ENCODE peak calls at places on chromosome X, in nine cellular contexts. V is fibroblast of lung, E is left lung, F is NB4, T is upper lobe of right lung, O is sigmoid colon, Z is lower leg skin, G is GM10248, H is astrocyte. M is an unnamed sample.

GRCh38 chrX:133796282-133796681 is 189.1 kb downstream of the GPC3 start:
- DNase-seq in V (no peak), E (no peak), F (no peak), T (no peak), O (no peak), Z (no peak), G (peak), H (no peak), M (no peak)

GRCh38 chrX:41116948-41117347 is 31.7 kb downstream of the USP9X start:
- DNase-seq in V (no peak), E (no peak), F (no peak), T (no peak), O (no peak), Z (no peak), G (peak), H (no peak), M (no peak)

GRCh38 chrX:39764441-39764914 is 333.3 kb downstream of the BCOR start:
- DNase-seq in V (no peak), E (no peak), F (peak), T (no peak), O (peak), Z (no peak), G (no peak), H (peak), M (no peak)

GRCh38 chrX:45515262-45516215 is 314.9 kb upstream of the DIPK2B start:
- DNase-seq in V (peak), E (no peak), F (peak), T (peak), O (peak), Z (peak), G (peak), H (peak), M (peak)

GRCh38 chrX:107686792-107687191 is 58.5 kb downstream of the PRPS1 start:
- DNase-seq in V (no peak), E (no peak), F (peak), T (no peak), O (no peak), Z (no peak), G (no peak), H (no peak), M (no peak)

GRCh38 chrX:105189093-105189492 is 31.4 kb downstream of the TEX13A start:
- DNase-seq in V (no peak), E (no peak), F (no peak), T (no peak), O (no peak), Z (no peak), G (no peak), H (no peak), M (no peak)

GRCh38 chrX:50707376-50707775 is 106.6 kb downstream of the SHROOM4 start:
- DNase-seq in V (no peak), E (no peak), F (no peak), T (no peak), O (no peak), Z (no peak), G (no peak), H (no peak), M (no peak)

GRCh38 chrX:101415180-101416130 is 7.4 kb downstream of the HNRNPH2 start:
- DNase-seq in V (peak), E (no peak), F (peak), T (no peak), O (no peak), Z (peak), G (peak), H (peak), M (no peak)

GRCh38 chrX:30620980-30621716 is 32.1 kb upstream of the GK start:
- DNase-seq in V (peak), E (no peak), F (peak), T (no peak), O (no peak), Z (peak), G (no peak), H (peak), M (no peak)

GRCh38 chrX:47483310-47484268 is 567 bp upstream of the ZNF41 start:
- DNase-seq in V (peak), E (no peak), F (no peak), T (peak), O (peak), Z (no peak), G (no peak), H (peak), M (no peak)

GRCh38 chrX:74325130-74326059 is 21.4 kb downstream of the ZCCHC13 start:
- DNase-seq in V (no peak), E (no peak), F (peak), T (no peak), O (no peak), Z (no peak), G (no peak), H (no peak), M (no peak)

GRCh38 chrX:153969904-153970397 is 1.7 kb downstream of the HCFC1 start:
- DNase-seq in V (peak), E (no peak), F (no peak), T (no peak), O (no peak), Z (no peak), G (no peak), H (peak), M (no peak)

GRCh38 chrX:108225456-108225730 is 133.8 kb downstream of the ATG4A start:
- DNase-seq in V (no peak), E (no peak), F (peak), T (no peak), O (no peak), Z (no peak), G (no peak), H (peak), M (no peak)

GRCh38 chrX:136766785-136767103 is 14.0 kb downstream of the ARHGEF6 start:
- DNase-seq in V (no peak), E (no peak), F (no peak), T (no peak), O (no peak), Z (no peak), G (no peak), H (no peak), M (no peak)

GRCh38 chrX:136764206-136764605 is 16.5 kb downstream of the ARHGEF6 start:
- DNase-seq in V (no peak), E (no peak), F (no peak), T (no peak), O (no peak), Z (no peak), G (no peak), H (no peak), M (no peak)

GRCh38 chrX:136765957-136766356 is 14.8 kb downstream of the ARHGEF6 start:
- DNase-seq in V (no peak), E (no peak), F (no peak), T (no peak), O (no peak), Z (no peak), G (no peak), H (no peak), M (no peak)

GRCh38 chrX:136768469-136769084 is 12.2 kb downstream of the ARHGEF6 start:
- DNase-seq in V (peak), E (no peak), F (peak), T (no peak), O (peak), Z (peak), G (peak), H (peak), M (no peak)

DNA sequence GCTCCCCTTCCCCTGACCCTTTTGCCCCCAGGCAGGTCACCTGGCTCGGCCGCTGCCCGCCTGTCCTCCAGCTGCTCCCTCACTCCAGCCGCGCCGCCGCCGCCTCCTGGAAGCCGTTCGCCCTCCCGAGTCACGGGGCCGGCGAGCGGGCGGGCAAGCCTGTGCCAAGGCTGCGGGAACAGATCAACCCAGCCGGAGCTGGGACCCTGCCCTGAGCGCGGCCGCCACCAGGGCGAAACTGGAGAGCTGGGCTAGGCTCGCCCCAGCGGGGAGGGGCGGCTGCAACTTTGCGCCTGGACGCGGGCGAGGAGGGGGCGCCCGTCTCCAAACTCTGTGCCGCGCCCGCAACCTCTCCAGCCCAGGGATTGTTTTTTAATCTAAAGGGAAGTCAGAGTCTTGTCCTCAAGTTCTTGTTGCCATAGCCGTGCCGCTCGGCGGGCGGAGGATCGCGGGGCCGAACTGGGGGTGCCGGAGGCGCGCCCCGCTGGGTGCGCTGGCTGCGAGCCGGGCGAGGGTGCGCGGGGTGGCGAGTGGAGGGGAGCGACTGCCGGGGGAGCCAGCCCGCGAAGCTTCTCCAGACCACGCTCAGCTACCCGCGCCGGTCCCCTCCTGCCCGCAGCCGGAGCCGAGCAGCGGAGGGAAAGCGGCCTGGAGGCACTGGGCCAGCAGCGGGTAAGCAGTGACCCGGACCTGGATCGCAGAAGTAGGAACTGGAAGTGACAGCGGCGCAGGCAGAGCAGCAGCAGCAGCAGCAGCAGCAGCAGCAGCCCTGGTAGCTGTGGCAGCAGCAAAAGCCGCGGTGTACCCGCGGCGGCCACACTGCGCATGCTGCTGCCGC is 13.4 kb downstream of the ARHGEF6 start:
- DNase-seq in V (peak), E (peak), F (peak), T (peak), O (peak), Z (peak), G (peak), H (peak), M (no peak)
- TF ChIP-seq CTCF in V (no peak), E (peak), F (no peak), T (no peak), O (peak), Z (no peak), G (no peak), H (no peak), M (peak)

DNA sequence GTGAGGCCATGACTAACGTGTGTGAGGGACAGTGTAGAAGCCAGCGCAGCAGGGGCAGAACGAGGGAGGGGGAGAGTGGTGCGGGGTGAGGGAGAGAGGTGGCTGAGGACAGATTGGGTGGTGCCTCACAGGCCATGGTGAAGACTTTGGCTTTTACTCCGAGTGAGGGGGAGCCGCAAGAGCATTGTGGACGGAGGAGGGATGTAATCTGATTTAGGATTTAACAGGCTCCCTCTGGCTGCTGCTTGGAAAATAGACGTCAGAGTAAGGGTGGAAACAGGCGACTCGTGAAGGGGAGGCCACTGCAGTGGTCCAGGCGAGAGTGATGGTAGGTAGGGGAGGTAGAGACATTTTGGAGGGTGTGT is 13.0 kb downstream of the PPP1R3F start:
- DNase-seq in V (peak), E (no peak), F (peak), T (no peak), O (peak), Z (no peak), G (no peak), H (peak), M (no peak)
- TF ChIP-seq CTCF in V (no peak), E (no peak), F (no peak), T (no peak), O (no peak), Z (no peak), G (no peak), H (no peak), M (peak)

DNA sequence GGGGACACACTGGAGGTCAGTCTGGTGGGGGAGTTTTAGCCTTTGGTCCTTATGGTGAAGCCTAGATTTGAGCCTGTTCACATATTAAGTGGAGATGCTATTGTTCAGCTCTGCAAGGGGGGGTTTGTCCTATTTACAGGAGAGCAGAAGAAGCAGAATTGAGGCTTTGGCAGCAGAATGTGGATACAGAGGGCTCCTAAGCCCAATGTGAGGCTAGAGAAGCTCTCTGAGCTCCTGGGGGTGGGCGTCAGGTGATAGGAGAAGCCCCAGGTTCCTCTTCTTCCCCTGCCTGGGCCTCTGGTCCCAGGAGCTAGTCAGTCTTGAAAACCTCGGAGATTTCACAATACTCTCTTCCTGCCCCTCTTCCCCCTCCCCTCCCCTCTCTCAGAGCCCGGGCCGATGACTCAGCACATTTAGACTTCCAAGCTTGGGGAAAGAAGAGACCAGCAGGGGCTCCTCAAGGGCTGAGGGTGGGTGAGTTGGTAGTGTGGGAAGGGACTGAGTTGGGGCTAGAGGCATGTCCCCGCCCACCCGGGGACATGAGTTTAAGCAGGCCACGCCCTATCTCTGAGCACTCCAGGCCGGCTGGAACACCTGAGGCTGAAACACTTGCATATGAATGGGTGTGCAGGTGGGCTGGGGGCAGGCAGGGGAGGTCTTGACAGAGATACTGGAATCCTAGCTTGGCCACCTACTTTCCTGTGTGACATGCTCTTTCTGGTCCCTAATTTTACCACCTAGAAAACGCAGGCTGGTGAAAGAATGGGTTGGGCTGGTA is 3.4 kb downstream of the TFE3 start:
- DNase-seq in V (peak), E (peak), F (peak), T (peak), O (peak), Z (peak), G (no peak), H (peak), M (peak)
- TF ChIP-seq CTCF in V (no peak), E (no peak), F (peak), T (no peak), O (no peak), Z (no peak), G (no peak), H (no peak), M (no peak)

GRCh38 chrX:25433307-25433706 is 417.5 kb upstream of the ARX start:
- DNase-seq in V (no peak), E (no peak), F (no peak), T (no peak), O (no peak), Z (no peak), G (no peak), H (no peak), M (no peak)

GRCh38 chrX:25432396-25432795 is 416.6 kb upstream of the ARX start:
- DNase-seq in V (no peak), E (no peak), F (no peak), T (no peak), O (no peak), Z (no peak), G (no peak), H (no peak), M (no peak)

GRCh38 chrX:25427873-25428555 is 412.2 kb upstream of the ARX start:
- DNase-seq in V (no peak), E (peak), F (peak), T (no peak), O (no peak), Z (no peak), G (no peak), H (no peak), M (no peak)
- TF ChIP-seq CTCF in V (no peak), E (no peak), F (peak), T (no peak), O (no peak), Z (no peak), G (no peak), H (no peak), M (no peak)

GRCh38 chrX:54564942-54565341 is 34.9 kb downstream of the GNL3L start:
- DNase-seq in V (peak), E (no peak), F (no peak), T (no peak), O (no peak), Z (no peak), G (no peak), H (no peak), M (no peak)

GRCh38 chrX:54561622-54562021 is 31.6 kb downstream of the GNL3L start:
- DNase-seq in V (no peak), E (no peak), F (no peak), T (no peak), O (no peak), Z (no peak), G (no peak), H (no peak), M (no peak)

GRCh38 chrX:54560411-54560810 is 30.4 kb downstream of the GNL3L start:
- DNase-seq in V (no peak), E (no peak), F (no peak), T (no peak), O (no peak), Z (no peak), G (no peak), H (no peak), M (no peak)
- TF ChIP-seq CTCF in V (no peak), E (no peak), F (no peak), T (no peak), O (no peak), Z (no peak), G (no peak), H (no peak), M (no peak)

DNA sequence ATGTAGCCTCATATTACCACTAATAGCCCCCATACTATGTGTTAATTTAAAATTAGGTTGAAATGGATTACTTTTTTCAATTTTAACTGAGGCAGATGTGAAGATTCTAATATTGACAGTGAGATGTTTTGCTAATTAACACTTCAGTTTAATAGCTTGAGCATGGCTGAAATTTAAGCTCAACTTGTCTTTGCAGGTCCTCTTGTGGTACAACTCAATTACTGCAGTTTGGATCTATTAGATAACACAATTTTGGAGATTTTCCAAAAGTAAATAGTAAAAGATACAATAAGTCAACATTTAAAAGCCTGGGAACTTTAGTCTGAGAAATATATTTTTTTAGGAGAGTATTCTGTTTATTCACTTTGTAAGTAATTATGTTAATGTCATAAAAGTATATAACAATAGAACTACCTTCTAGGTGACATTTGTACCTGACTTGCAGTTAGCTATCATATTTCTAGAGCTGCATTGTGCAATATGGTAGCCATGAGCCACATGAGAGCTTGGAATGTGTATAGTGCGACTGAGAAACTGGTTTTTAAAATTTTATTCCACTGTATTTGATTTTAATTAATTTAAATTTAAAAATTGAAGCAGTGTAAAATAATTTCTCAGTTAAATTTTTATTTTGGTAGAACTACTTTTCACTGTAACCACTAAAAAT is 73.1 kb upstream of the FMR1 start:
- DNase-seq in V (peak), E (no peak), F (peak), T (no peak), O (no peak), Z (no peak), G (no peak), H (no peak), M (no peak)
- TF ChIP-seq CTCF in V (no peak), E (no peak), F (peak), T (no peak), O (no peak), Z (no peak), G (peak), H (no peak), M (no peak)

GRCh38 chrX:131830400-131831184 is 192.5 kb upstream of the STK26 start:
- DNase-seq in V (peak), E (no peak), F (peak), T (no peak), O (peak), Z (peak), G (peak), H (peak), M (no peak)
- TF ChIP-seq CTCF in V (no peak), E (peak), F (peak), T (peak), O (no peak), Z (no peak), G (peak), H (peak), M (no peak)

M was measured in thoracic aorta.